ENCODE peak calls at places on chromosomes 13 and 19, in nine cellular contexts. V is HCT116, O is IMR-90, F is colonic mucosa, I is neural progenitor cell, J is astrocyte, W is H9, R is fibroblast of lung, Z is mesendoderm. N is an unnamed sample.

GRCh38 chr13:113491418-113491883 is 940 bp upstream of the DCUN1D2 start:
- DNase-seq in V (no peak), O (peak; percentile 14), F (peak; percentile 44), I (peak; percentile 49), J (no peak), W (no peak), R (peak; percentile 27), Z (peak; percentile 54), N (no peak)

GRCh38 chr13:21466527-21466926 is 7.4 kb upstream of the ZDHHC20 start:
- DNase-seq in V (no peak), O (no peak), F (no peak), I (no peak), J (no peak), W (no peak), R (no peak), Z (no peak), N (no peak)

GRCh38 chr19:20103091-20103501 is 25.3 kb downstream of the ZNF90 start:
- DNase-seq in V (no peak), O (no peak), F (no peak), I (no peak), J (no peak), W (peak; percentile 62), R (no peak), Z (peak; percentile 91), N (no peak)

GRCh38 chr13:70249332-70250064 is 141.2 kb upstream of the KLHL1 start:
- DNase-seq in V (peak; percentile 28), O (no peak), F (no peak), I (peak; percentile 29), J (peak; percentile 74), W (peak; percentile 35), R (peak; percentile 13), Z (peak; percentile 83), N (no peak)

GRCh38 chr19:33226550-33227241 is 1.0 kb upstream of the SLC7A10 start:
- DNase-seq in V (no peak), O (no peak), F (peak; percentile 43), I (peak; percentile 76), J (no peak), W (peak; percentile 95), R (peak; percentile 9), Z (peak; percentile 82), N (no peak)

GRCh38 chr19:4081441-4082129 is 14.9 kb upstream of the ZBTB7A start:
- DNase-seq in V (no peak), O (no peak), F (peak; percentile 54), I (no peak), J (no peak), W (no peak), R (peak; percentile 24), Z (peak; percentile 44), N (no peak)

GRCh38 chr19:12938536-12939291 is at the start of gene CALR:
- DNase-seq in V (no peak), O (no peak), F (peak; percentile 46), I (peak; percentile 64), J (no peak), W (no peak), R (peak; percentile 43), Z (peak; percentile 53), N (no peak)

GRCh38 chr19:4233282-4233853 is 4.0 kb downstream of the EBI3 start:
- DNase-seq in V (peak; percentile 48), O (peak; percentile 8), F (peak; percentile 53), I (peak; percentile 52), J (no peak), W (peak; percentile 85), R (peak; percentile 18), Z (peak; percentile 61), N (no peak)

GRCh38 chr13:25489238-25489637 is 117.5 kb downstream of the ATP8A2 start:
- DNase-seq in V (no peak), O (no peak), F (no peak), I (peak; percentile 14), J (no peak), W (peak; percentile 40), R (no peak), Z (peak; percentile 68), N (no peak)

GRCh38 chr13:24063281-24063851 is 97.2 kb upstream of the SPATA13 start:
- DNase-seq in V (no peak), O (no peak), F (no peak), I (no peak), J (peak; percentile 27), W (no peak), R (no peak), Z (no peak), N (no peak)

GRCh38 chr19:19062454-19063182 is 1.2 kb upstream of the SLC25A42 start:
- DNase-seq in V (no peak), O (peak; percentile 63), F (no peak), I (no peak), J (peak; percentile 41), W (no peak), R (peak; percentile 15), Z (peak; percentile 62), N (no peak)

GRCh38 chr19:19064098-19064722 is 416 bp downstream of the SLC25A42 start:
- DNase-seq in V (no peak), O (no peak), F (peak; percentile 37), I (no peak), J (no peak), W (no peak), R (no peak), Z (no peak), N (no peak)

GRCh38 chr19:19063183-19064097 is at the start of gene SLC25A42:
- DNase-seq in V (peak; percentile 99), O (peak; percentile 99), F (peak; percentile 99), I (peak; percentile 99), J (peak; percentile 99), W (peak; percentile 100), R (peak; percentile 100), Z (peak; percentile 99), N (peak; percentile 98)

GRCh38 chr19:19067276-19068072 is 3.7 kb downstream of the SLC25A42 start:
- DNase-seq in V (no peak), O (no peak), F (no peak), I (no peak), J (no peak), W (no peak), R (no peak), Z (no peak), N (no peak)

GRCh38 chr19:19064811-19065745 is 1.3 kb downstream of the SLC25A42 start:
- DNase-seq in V (no peak), O (no peak), F (peak; percentile 47), I (no peak), J (no peak), W (no peak), R (no peak), Z (no peak), N (no peak)
- H3K9ac ChIP-seq in V (no peak overlapping the region), O (peak overlapping the region; percentile 55), F (peak overlapping the region; percentile 57), I (no peak overlapping the region), J (peak overlapping the region; percentile 74), W (no peak overlapping the region), R (no peak overlapping the region), Z (no peak overlapping the region), N (peak overlapping the region; percentile 74)

GRCh38 chr13:93060144-93060543 is 166.5 kb upstream of the GPC6 start:
- DNase-seq in V (no peak), O (no peak), F (no peak), I (no peak), J (no peak), W (no peak), R (no peak), Z (no peak), N (no peak)

GRCh38 chr13:93055233-93055632 is 171.4 kb upstream of the GPC6 start:
- DNase-seq in V (no peak), O (no peak), F (no peak), I (no peak), J (no peak), W (no peak), R (no peak), Z (peak; percentile 67), N (no peak)

DNA sequence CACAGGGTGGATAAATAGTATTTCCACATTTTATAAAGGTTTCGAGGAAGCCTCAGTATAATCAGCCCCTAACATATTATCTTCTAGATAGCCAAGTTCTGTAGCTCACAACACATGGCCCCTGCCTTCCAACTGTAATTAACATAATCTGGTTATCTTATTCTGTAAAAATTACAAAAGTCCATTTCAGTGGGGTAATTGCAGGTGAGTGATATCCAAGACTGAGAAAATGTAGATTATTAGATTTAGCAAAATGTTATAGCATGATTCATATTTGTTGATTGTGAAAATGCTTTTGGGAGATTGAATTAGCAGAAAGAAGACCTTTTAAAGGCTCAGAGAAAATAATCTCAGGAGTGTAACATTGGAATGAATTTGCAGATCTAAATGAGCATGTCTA is 168.3 kb upstream of the GPC6 start:
- DNase-seq in V (no peak), O (no peak), F (no peak), I (no peak), J (no peak), W (no peak), R (no peak), Z (no peak), N (no peak)
- H3K9ac ChIP-seq in V (no peak overlapping the region), O (no peak overlapping the region), F (no peak overlapping the region), I (no peak overlapping the region), J (no peak overlapping the region), W (no peak overlapping the region), R (no peak overlapping the region), Z (no peak overlapping the region), N (no peak overlapping the region)

GRCh38 chr19:7513809-7514642 is 1.9 kb upstream of the ZNF358 start:
- DNase-seq in V (no peak), O (no peak), F (no peak), I (no peak), J (no peak), W (no peak), R (no peak), Z (peak; percentile 59), N (no peak)

GRCh38 chr19:7516878-7517277 is 975 bp downstream of the ZNF358 start:
- DNase-seq in V (no peak), O (no peak), F (no peak), I (no peak), J (no peak), W (no peak), R (no peak), Z (no peak), N (no peak)

GRCh38 chr19:7516281-7516862 is 469 bp downstream of the ZNF358 start:
- DNase-seq in V (no peak), O (no peak), F (no peak), I (peak; percentile 12), J (no peak), W (no peak), R (no peak), Z (no peak), N (no peak)

GRCh38 chr19:7515471-7516226 is at the start of gene ZNF358:
- DNase-seq in V (no peak), O (peak; percentile 46), F (peak; percentile 79), I (peak; percentile 96), J (peak; percentile 42), W (peak; percentile 84), R (peak; percentile 82), Z (peak; percentile 86), N (no peak)

GRCh38 chr19:7515091-7515470 is 822 bp upstream of the ZNF358 start:
- DNase-seq in V (no peak), O (peak; percentile 66), F (peak; percentile 45), I (no peak), J (no peak), W (no peak), R (peak; percentile 82), Z (no peak), N (no peak)
- H3K9ac ChIP-seq in V (peak overlapping the region; percentile 59), O (peak overlapping the region; percentile 99), F (peak overlapping the region; percentile 42), I (no peak overlapping the region), J (peak overlapping the region; percentile 91), W (peak overlapping the region; percentile 51), R (no peak overlapping the region), Z (peak overlapping the region; percentile 79), N (peak overlapping the region; percentile 77)

DNA sequence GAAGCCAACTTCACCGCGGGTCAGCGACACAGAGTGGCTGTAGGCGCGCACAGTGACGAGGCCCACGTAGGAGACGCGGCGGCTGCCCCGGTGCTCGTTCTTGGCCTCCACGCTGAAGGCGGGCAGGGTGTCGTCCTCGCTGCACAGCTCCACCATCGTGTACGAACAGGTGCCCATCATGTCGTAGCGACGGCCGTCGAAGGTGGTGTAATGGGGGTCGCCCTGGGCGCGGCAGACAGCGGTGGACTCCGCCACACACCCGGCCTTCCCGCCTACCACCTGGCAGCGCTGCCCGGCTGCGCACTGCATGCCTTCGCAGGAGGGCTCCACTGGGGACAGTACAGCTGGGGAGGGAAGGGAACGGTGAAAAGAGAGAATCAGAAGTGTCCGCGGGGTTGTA is 10.0 kb downstream of the FCGBP start:
- DNase-seq in V (no peak), O (no peak), F (peak; percentile 14), I (no peak), J (no peak), W (no peak), R (no peak), Z (no peak), N (no peak)
- H3K9ac ChIP-seq in V (no peak overlapping the region), O (no peak overlapping the region), F (no peak overlapping the region), I (no peak overlapping the region), J (no peak overlapping the region), W (no peak overlapping the region), R (no peak overlapping the region), Z (no peak overlapping the region), N (no peak overlapping the region)